ENCODE peak calls at places on chromosomes 6 and 20, in ten cellular contexts. H is spleen; R is A549; D is endothelial cell of umbilical vein; W is colonic mucosa; G is right cardiac atrium; L is cardiac muscle cell; Q is CD8-positive, alpha-beta memory T cell; K is HCT116; O is heart right ventricle. Y is an unnamed sample. For H3K4me1, the result is how much of the 10 kb centered on the place peaks cover.

GRCh38 chr6:159156089-159156488 is 13.1 kb upstream of the FNDC1 start:
- DNase-seq in H (no peak), R (no peak), D (no peak), W (no peak), G (no peak), L (no peak), Q (no peak), K (no peak), O (no peak), Y (no peak)

GRCh38 chr20:21182832-21183563 is 57.1 kb downstream of the KIZ start:
- DNase-seq in H (no peak), R (peak), D (no peak), W (peak), G (no peak), L (no peak), Q (no peak), K (no peak), O (no peak), Y (no peak)

GRCh38 chr6:35972471-35972985 is 51.6 kb upstream of the SRPK1 start:
- DNase-seq in H (no peak), R (peak), D (no peak), W (no peak), G (no peak), L (peak), Q (no peak), K (no peak), O (no peak), Y (no peak)

GRCh38 chr20:59015411-59015810 is 3.8 kb upstream of the TUBB1 start:
- DNase-seq in H (peak), R (no peak), D (no peak), W (no peak), G (no peak), L (no peak), Q (no peak), K (no peak), O (no peak), Y (no peak)

GRCh38 chr20:20003088-20003954 is 13.8 kb upstream of the NAA20 start:
- DNase-seq in H (no peak), R (no peak), D (peak), W (no peak), G (no peak), L (no peak), Q (peak), K (no peak), O (peak), Y (no peak)

GRCh38 chr20:61354501-61354900 is 102.4 kb downstream of the CDH4 start:
- DNase-seq in H (peak), R (no peak), D (no peak), W (no peak), G (no peak), L (no peak), Q (no peak), K (no peak), O (no peak), Y (no peak)

GRCh38 chr6:118578617-118579016 is 30.5 kb downstream of the PLN start:
- DNase-seq in H (no peak), R (no peak), D (no peak), W (no peak), G (no peak), L (no peak), Q (no peak), K (no peak), O (no peak), Y (no peak)

GRCh38 chr6:127177030-127177928 is 58.8 kb downstream of the RSPO3 start:
- DNase-seq in H (no peak), R (no peak), D (peak), W (no peak), G (no peak), L (no peak), Q (no peak), K (no peak), O (no peak), Y (no peak)

GRCh38 chr20:3819413-3820047 is 817 bp upstream of the AP5S1 start:
- DNase-seq in H (peak), R (no peak), D (no peak), W (no peak), G (peak), L (no peak), Q (no peak), K (no peak), O (peak), Y (no peak)

GRCh38 chr6:34300332-34300751 is 51.5 kb upstream of the SMIM29 start:
- DNase-seq in H (no peak), R (no peak), D (no peak), W (no peak), G (no peak), L (no peak), Q (no peak), K (no peak), O (no peak), Y (no peak)

GRCh38 chr6:1757133-1757532 is 147.4 kb downstream of the FOXC1 start:
- DNase-seq in H (no peak), R (no peak), D (no peak), W (no peak), G (no peak), L (no peak), Q (no peak), K (no peak), O (no peak), Y (no peak)

GRCh38 chr6:45630801-45631200 is 253.1 kb upstream of the SUPT3H start:
- DNase-seq in H (no peak), R (no peak), D (no peak), W (no peak), G (no peak), L (no peak), Q (no peak), K (no peak), O (no peak), Y (no peak)

DNA sequence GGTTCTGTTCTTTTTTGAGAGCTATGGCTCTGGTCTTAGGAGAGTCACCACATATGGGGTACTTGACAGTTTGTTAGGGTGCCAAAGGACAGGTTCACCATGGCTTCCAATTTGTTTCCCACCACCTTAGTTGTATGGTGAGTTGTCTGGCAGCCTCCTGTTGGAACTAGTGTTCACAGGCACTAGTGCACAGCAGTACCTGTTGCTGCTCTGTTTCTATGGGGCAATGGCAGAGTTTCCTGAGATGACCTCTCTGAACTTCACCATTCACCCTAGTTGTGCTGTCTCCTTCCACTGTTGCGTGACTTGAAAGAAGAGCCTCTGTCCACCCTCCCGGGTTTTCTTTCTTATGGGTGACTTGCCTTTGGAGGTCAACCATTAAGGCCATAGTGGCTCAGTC is 129.1 kb downstream of the JARID2 start:
- DNase-seq in H (no peak), R (no peak), D (no peak), W (no peak), G (no peak), L (no peak), Q (no peak), K (no peak), O (no peak), Y (no peak)
- H3K4me1 ChIP-seq in H (under half), R (under half), D (under half), W (under half), G (under half), L (under half), Q (under half), K (under half), O (half or more), Y (under half)

DNA sequence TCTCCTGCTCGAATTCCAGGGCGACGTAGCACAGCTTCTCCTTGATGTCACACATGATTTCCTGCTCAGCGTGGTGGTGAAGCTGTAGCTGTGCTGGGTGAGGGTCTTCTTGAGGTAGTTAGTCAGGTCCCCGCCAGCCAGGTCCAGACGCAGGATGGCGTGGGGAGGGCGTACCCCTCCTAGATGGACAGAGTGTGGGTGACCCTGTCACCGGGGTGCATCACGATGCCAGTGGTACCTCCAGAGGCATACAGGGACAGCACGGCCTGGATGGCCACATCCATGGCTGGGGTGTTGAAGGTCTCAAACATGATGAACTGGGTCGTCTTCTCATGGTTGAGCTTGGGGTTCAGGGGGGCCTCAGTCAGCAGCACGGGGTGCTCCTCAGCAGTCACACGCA is 110.2 kb upstream of the CNR1 start:
- DNase-seq in H (no peak), R (no peak), D (no peak), W (no peak), G (peak), L (no peak), Q (no peak), K (no peak), O (no peak), Y (no peak)
- H3K4me1 ChIP-seq in H (under half), R (under half), D (under half), W (under half), G (under half), L (under half), Q (under half), K (under half), O (under half), Y (under half)

DNA sequence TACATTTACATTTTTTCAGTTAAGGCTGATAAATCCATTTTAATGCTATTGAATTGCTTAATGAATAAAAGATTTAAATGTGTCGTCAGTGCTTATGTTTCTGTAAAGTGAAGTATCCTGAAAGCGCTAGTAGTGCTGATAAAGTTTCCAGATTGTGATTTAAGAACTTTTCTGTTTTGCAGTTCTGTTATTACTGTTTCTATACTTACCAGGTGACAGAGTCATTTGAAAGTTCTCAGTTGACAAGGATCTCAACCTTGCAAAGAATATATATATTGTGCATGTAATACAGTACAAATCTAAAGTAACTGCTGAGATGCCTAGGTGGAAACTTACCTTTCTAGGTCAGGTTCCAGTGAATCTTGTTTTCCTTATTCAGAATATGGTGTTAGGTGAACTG is 201.8 kb downstream of the ARID1B start:
- DNase-seq in H (no peak), R (no peak), D (no peak), W (no peak), G (no peak), L (no peak), Q (no peak), K (no peak), O (no peak), Y (no peak)
- H3K4me1 ChIP-seq in H (half or more), R (under half), D (under half), W (under half), G (under half), L (under half), Q (under half), K (under half), O (half or more), Y (under half)

DNA sequence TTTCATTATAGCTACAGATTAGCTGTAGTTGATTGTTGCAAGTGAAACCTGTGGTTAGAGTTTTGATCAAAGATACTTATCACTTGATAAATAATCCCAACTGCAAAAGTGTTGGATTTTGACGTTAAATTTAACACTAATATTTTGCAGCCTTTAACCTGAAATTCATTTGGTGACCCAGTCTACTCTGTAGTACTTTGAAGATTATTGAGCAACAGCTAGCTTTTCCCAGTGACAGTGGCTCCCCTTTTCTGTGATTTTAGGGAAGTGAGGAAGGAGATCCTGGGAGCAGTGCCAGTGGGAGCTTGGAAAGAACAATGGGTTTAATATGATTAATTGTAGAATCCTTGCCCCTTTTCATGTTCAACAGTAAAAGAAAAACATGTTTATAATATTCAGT is 76.9 kb downstream of the NCOA3 start:
- DNase-seq in H (no peak), R (no peak), D (peak), W (no peak), G (no peak), L (no peak), Q (no peak), K (no peak), O (peak), Y (no peak)
- H3K4me1 ChIP-seq in H (half or more), R (half or more), D (half or more), W (under half), G (under half), L (under half), Q (under half), K (half or more), O (half or more), Y (under half)

DNA sequence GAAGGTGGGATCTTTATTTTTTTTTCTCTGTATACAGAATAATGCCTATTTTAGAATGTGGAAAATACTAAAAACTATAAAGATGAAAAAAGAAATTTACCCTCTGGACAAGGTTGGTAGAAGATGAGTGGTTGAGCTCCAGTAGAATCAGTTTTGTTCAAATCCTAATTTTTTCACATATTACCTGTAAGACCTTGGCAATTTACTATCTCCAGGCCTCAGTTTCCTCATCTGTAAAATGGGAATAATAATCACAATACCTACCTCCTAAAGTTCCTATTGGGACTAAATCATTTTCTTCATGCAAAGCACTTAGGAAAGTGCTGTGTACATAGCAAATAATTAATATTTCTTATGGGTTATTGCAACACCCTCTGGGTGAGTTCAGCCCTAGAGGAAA is 28.4 kb downstream of the DAAM2 start:
- DNase-seq in H (no peak), R (no peak), D (no peak), W (no peak), G (no peak), L (no peak), Q (no peak), K (no peak), O (no peak), Y (no peak)
- H3K4me1 ChIP-seq in H (under half), R (under half), D (under half), W (under half), G (under half), L (under half), Q (under half), K (under half), O (under half), Y (under half)

GRCh38 chr20:49578436-49578835 is 10.5 kb upstream of the PTGIS start:
- DNase-seq in H (peak), R (no peak), D (no peak), W (no peak), G (no peak), L (no peak), Q (no peak), K (no peak), O (no peak), Y (no peak)
- H3K4me1 ChIP-seq in H (under half), R (under half), D (under half), W (under half), G (under half), L (under half), Q (under half), K (under half), O (under half), Y (under half)

DNA sequence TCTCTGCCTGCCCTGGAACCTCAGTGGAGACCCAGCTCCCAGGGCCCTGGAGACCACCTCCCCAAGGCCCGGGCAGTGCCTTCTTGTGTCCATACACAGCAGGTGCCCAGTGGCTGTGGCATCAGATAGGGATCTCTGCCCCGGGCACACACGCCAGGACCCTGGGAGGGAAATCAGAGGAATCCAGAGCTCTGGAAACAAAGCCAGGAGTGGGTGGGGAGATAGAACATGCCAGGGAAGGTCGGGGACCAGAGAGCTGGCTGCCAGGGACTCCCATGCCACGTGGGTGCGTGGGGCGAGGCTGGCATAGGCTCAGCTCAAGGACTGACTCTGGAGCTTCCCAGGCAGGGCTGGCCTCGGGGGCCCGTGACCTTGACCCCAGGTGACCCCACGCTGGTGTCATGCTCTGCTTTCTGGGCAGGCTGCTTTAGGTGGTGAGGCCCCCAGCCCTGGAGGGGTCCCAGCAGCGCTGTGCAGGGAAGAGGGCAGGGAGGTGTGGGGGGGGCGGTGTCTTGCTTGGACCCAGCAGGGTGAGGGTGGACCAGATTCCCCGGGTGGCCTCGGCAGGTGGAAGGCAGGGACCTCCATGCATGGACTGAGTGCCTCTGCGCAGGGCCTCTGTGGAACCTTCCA is 17.6 kb upstream of the GATA5 start:
- DNase-seq in H (no peak), R (no peak), D (no peak), W (no peak), G (no peak), L (no peak), Q (no peak), K (no peak), O (peak), Y (no peak)
- H3K4me1 ChIP-seq in H (under half), R (under half), D (under half), W (under half), G (under half), L (under half), Q (under half), K (under half), O (under half), Y (under half)